ENCODE peak calls at places on chromosome 1, in four cellular contexts. M is K562, C is HepG2, W is GM12878. O is an unnamed sample. For H3K4me1, the result is how much of the 10 kb centered on the place peaks cover.

GRCh38 chr1:102174259-102174863 is 177.6 kb upstream of the OLFM3 start:
- DNase-seq in M (peak), C (peak), W (no peak), O (no peak)

GRCh38 chr1:156368889-156369684 is at the start of gene RHBG:
- DNase-seq in M (peak), C (peak), W (no peak), O (no peak)

GRCh38 chr1:216183007-216183406 is 240.2 kb downstream of the USH2A start:
- DNase-seq in M (no peak), C (peak), W (no peak), O (no peak)

GRCh38 chr1:169115891-169116585 is 9.5 kb downstream of the ATP1B1 start:
- DNase-seq in M (no peak), C (peak), W (peak), O (peak)

GRCh38 chr1:64019818-64020217 is 183.6 kb upstream of the UBE2U start:
- DNase-seq in M (no peak), C (no peak), W (peak), O (no peak)

GRCh38 chr1:86067626-86068025 is 88.9 kb downstream of the COL24A1 start:
- DNase-seq in M (no peak), C (no peak), W (no peak), O (no peak)

GRCh38 chr1:152970495-152970894 is at the start of gene SPRR4:
- DNase-seq in M (no peak), C (no peak), W (no peak), O (no peak)

GRCh38 chr1:61853545-61853944 is 111.3 kb downstream of the PATJ start:
- DNase-seq in M (no peak), C (no peak), W (no peak), O (peak)

GRCh38 chr1:9732123-9732971 is 80.8 kb downstream of the PIK3CD start:
- DNase-seq in M (no peak), C (no peak), W (no peak), O (no peak)

GRCh38 chr1:175572932-175573871 is 170.2 kb downstream of the TNR start:
- DNase-seq in M (no peak), C (no peak), W (no peak), O (peak)

GRCh38 chr1:169360415-169360814 is 7.2 kb downstream of the NME7 start:
- DNase-seq in M (no peak), C (no peak), W (no peak), O (no peak)

DNA sequence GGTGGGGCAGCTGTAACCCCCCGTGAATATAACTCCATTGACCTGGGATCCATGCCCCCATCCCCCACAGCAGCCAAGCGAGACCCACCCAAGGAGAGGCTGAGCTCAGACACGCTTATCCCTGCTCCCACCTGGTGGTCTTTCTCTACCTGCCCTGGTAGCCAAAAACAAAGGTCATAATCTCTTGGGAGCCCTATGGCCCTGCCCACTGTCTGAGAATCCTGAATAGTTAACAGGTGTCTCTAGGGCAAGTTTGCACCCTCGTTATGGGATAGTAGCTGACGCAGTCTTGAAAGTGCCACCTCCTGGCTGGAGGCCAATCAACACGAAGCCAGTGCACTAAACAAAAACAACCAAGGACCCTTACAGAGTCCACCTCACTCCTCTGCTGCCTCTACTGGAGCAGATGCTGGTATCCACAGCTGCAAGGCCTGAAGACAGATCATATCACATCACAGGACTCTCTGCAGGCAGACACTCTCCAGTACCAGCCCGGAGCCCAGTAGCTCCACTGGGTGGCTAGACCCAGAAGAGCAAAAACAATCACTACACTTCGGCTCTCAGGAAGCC is 134.3 kb upstream of the C1orf174 start:
- DNase-seq in M (no peak), C (no peak), W (no peak), O (no peak)
- H3K4me1 ChIP-seq in M (under half), C (under half), W (under half), O (under half)

DNA sequence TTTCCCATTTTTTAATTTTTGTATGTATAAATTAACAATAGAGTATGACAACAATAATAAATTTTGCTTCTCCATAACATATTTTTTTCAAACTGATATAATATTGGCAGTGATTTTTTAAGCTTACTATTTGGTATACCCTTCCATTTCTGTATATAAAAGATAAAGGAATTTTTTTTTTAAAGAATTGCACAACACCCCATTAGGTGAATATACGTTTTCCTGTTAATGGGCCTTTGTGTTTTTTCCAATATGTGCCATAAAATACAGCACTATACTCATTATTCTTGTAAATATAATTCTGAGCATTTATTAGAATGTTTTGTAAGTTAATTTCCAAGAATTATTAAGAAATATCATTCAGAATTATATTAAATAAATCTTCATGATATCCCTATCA is 515.2 kb upstream of the RGS18 start:
- DNase-seq in M (no peak), C (no peak), W (no peak), O (no peak)
- TF ChIP-seq CHD2 in M (no peak), C (no peak), W (no peak), O (no peak)

DNA sequence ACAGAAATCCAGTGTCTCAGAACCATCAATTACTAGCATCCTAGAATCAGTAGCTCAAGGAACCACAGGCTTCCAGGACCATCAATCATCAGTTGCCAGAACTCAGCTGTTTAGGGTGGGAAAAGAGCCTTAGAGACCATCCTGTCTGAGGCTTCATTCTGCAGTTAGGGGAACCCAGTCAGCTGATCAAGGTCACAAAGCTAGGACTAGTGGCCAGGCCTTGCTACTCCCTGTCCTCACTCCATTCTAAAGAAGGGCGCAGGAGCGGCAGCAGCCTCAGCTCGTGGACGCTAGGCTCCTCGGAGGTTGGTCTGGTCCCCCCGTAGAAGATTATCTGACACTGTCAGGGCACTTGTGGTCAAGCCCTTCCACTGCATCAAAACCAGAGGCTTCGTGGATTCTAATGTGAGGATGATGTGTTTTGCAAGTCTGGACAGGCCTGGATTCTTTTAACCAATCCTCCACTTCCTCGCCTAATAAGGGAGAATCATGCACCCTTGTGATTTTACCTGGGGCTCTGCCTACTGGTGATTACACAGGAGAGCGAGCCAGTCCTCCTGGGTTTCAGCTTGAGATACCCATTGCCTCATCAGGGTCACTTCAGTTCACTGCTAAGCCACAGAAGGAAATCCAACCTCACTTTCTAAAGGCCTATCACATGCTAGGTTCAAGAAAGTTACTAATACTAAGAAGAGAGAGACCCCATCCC is 41.7 kb upstream of the IFFO2 start:
- DNase-seq in M (no peak), C (peak), W (no peak), O (no peak)
- TF ChIP-seq TAF1 in M (no peak), C (no peak), W (no peak), O (no peak)

GRCh38 chr1:31625180-31625514 is 7.7 kb downstream of the HCRTR1 start:
- DNase-seq in M (no peak), C (no peak), W (no peak), O (no peak)

GRCh38 chr1:31627930-31628421 is 10.5 kb downstream of the HCRTR1 start:
- DNase-seq in M (no peak), C (no peak), W (no peak), O (peak)

GRCh38 chr1:31627301-31627929 is 9.9 kb downstream of the HCRTR1 start:
- DNase-seq in M (peak), C (no peak), W (no peak), O (peak)

GRCh38 chr1:31625561-31626272 is 8.2 kb downstream of the HCRTR1 start:
- DNase-seq in M (no peak), C (no peak), W (no peak), O (no peak)

DNA sequence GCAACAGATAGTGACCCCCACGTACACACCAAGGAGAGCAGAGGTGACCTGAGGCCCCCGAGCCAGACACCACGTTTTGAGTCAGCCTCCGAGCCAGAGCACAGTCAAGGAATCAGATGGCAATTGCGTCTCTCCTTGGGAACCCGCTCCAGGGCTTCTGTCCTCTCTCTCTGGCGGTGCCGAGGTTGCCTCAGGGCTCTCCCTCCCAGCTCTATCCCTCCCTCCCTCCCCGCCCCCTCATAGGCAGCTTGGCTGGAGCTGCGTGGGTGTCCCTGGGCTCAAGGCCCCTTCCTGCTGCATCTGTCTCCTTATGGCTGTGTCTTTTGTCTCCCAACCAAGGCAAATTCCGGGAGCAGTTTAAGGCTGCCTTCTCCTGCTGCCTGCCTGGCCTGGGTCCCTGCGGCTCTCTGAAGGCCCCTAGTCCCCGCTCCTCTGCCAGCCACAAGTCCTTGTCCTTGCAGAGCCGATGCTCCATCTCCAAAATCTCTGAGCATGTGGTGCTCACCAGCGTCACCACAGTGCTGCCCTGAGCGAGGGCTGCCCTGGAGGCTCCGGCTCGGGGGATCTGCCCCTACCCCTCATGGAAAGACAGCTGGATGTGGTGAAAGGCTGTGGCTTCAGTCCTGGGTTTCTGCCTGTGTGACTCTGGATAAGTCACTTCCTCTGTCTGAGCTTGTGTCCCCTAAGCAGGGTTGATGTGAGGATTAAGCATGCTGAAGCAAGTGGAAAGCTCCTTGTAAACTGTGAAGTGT is 9.1 kb downstream of the HCRTR1 start:
- DNase-seq in M (peak), C (no peak), W (no peak), O (no peak)
- H3K4me1 ChIP-seq in M (under half), C (under half), W (under half), O (half or more)

DNA sequence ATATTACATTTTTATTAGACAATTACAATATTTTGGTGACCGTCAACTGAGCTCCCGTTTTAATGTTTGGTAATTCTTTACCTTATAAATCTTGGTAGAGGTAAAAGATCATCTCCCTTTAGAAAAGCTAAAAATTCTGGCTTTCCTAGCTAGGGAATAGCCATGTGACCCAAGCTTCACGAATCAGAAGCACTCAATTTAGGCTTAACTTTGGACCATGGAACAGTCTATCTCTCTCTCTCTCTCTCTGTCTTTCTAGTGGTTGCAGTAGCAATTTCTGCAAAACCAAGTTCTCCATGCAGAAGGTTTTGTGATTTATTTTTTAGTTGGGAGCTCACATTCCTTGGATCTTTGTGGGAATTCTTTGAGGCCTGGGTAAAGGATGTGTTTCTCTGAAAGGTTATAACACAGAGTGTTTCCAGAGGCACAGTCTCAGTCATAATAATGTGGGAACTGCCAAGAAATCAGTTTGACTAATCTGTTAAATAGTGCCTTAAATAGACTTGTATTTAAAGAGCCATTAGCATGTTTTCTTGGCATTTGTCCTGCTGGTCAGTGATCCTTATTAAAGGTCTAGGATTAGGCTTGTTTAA is 112.3 kb upstream of the COL11A1 start:
- DNase-seq in M (no peak), C (no peak), W (no peak), O (no peak)
- TF ChIP-seq CHD2 in M (no peak), C (no peak), W (no peak), O (no peak)

GRCh38 chr1:116189481-116189880 is 78.3 kb downstream of the MAB21L3 start:
- DNase-seq in M (no peak), C (no peak), W (no peak), O (no peak)
- TF ChIP-seq TAF1 in M (no peak), C (no peak), W (no peak), O (no peak)

GRCh38 chr1:91793877-91794276 is 92.1 kb downstream of the TGFBR3 start:
- DNase-seq in M (no peak), C (no peak), W (no peak), O (no peak)
- H3K4me1 ChIP-seq in M (under half), C (under half), W (under half), O (under half)

DNA sequence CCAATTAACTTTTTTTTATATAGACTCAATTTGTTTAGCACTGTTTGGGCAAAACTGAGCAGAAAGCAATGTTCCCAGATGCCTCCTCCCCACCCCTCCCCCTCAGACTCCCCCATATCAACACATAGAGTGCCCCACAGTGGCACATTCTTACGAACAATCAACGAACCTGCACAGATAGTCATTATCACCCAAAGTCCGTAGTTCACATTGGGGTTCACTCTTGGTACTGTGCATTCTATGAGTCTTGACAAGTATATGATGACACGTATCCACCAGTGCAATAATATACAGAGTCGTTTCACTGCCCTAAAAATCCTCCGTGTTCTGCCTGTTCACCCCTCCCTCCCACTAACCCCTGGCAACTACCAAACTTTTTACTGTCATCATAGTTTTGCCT is 37.1 kb upstream of the HNRNPU start:
- DNase-seq in M (no peak), C (peak), W (no peak), O (no peak)
- TF ChIP-seq CHD2 in M (no peak), C (no peak), W (no peak), O (no peak)